ENCODE peak calls at places on chromosomes 13 and 19, in nine cellular contexts. K is RWPE1; H is uterus; M is amniotic stem cell; T is NCI-H774; R is adrenal gland; G is CD4-positive, alpha-beta T cell; W is AML-193; D is CD8-positive, alpha-beta memory T cell. S is an unnamed sample.

GRCh38 chr19:42216653-42217521 is 590 bp downstream of the DEDD2 start:
- DNase-seq in M (no peak), K (no peak), D (peak), W (no peak), T (peak), G (peak), R (peak), H (peak), S (peak)

GRCh38 chr13:60591348-60591747 is 194.3 kb downstream of the TDRD3 start:
- DNase-seq in G (no peak), T (no peak), M (no peak), K (peak), R (no peak), W (no peak), H (no peak), D (no peak), S (no peak)

GRCh38 chr13:77448689-77449088 is 86.8 kb upstream of the SCEL start:
- DNase-seq in G (no peak), T (no peak), W (no peak), M (no peak), K (no peak), H (no peak), D (no peak), R (peak), S (no peak)

GRCh38 chr19:48511321-48511731 is 309 bp downstream of the LMTK3 start:
- DNase-seq in K (no peak), G (peak), H (no peak), W (no peak), R (no peak), D (peak), M (no peak), T (no peak), S (no peak)

GRCh38 chr19:15324791-15325519 is 7.4 kb downstream of the BRD4 start:
- DNase-seq in D (no peak), W (no peak), H (no peak), K (no peak), R (peak), G (no peak), M (no peak), T (no peak), S (peak)

GRCh38 chr19:48683349-48683748 is 10.5 kb upstream of the NTN5 start:
- DNase-seq in T (no peak), W (no peak), R (no peak), G (no peak), D (no peak), H (peak), K (no peak), M (no peak), S (peak)

GRCh38 chr13:113647351-113648217 is 10.4 kb downstream of the ATP4B start:
- DNase-seq in T (peak), M (no peak), R (peak), K (peak), G (no peak), D (peak), W (no peak), H (peak), S (no peak)

GRCh38 chr19:7522923-7523667 is 671 bp downstream of the MCOLN1 start:
- DNase-seq in K (peak), W (no peak), D (no peak), R (peak), H (no peak), M (no peak), G (no peak), T (no peak), S (no peak)

GRCh38 chr19:33430674-33431277 is 57.3 kb downstream of the CEBPG start:
- DNase-seq in M (peak), W (peak), K (peak), H (no peak), T (peak), R (peak), D (peak), G (peak), S (peak)

GRCh38 chr19:53874384-53874995 is 6.8 kb downstream of the MYADM start:
- DNase-seq in R (no peak), G (no peak), W (no peak), H (no peak), T (no peak), K (no peak), M (no peak), D (no peak), S (no peak)

GRCh38 chr13:82606008-82606407 is 1276.3 kb downstream of the SLITRK1 start:
- DNase-seq in T (no peak), R (no peak), D (no peak), W (no peak), H (no peak), M (no peak), G (no peak), K (no peak), S (no peak)

GRCh38 chr13:55534306-55534705 is 1606.4 kb upstream of the PRR20A start:
- DNase-seq in G (no peak), M (no peak), W (no peak), K (no peak), T (no peak), H (no peak), D (no peak), R (no peak), S (no peak)

GRCh38 chr13:45695198-45695730 is 6.9 kb upstream of the CBY2 start:
- DNase-seq in D (no peak), W (peak), M (no peak), R (no peak), H (no peak), G (no peak), K (no peak), T (no peak), S (no peak)

GRCh38 chr19:35224681-35225604 is 3.6 kb downstream of the FAM187B start:
- DNase-seq in K (no peak), R (peak), W (no peak), H (no peak), D (no peak), M (no peak), T (no peak), G (no peak), S (peak)

GRCh38 chr13:33971305-33971819 is 153.4 kb downstream of the RFC3 start:
- DNase-seq in M (no peak), H (no peak), W (no peak), T (no peak), D (no peak), R (no peak), K (no peak), G (no peak), S (no peak)

GRCh38 chr13:113641426-113641825 is 16.6 kb downstream of the ATP4B start:
- DNase-seq in H (no peak), G (no peak), T (no peak), R (peak), W (no peak), M (no peak), D (peak), K (no peak), S (no peak)

GRCh38 chr13:44306401-44307192 is 67.0 kb upstream of the SERP2 start:
- DNase-seq in R (peak), K (peak), M (peak), T (no peak), W (no peak), H (peak), D (no peak), G (no peak), S (no peak)

GRCh38 chr19:4831351-4832340 is at the start of gene TICAM1:
- DNase-seq in R (peak), W (no peak), D (peak), K (peak), H (peak), G (peak), T (peak), M (peak), S (peak)

GRCh38 chr19:1453525-1454371 is 3.8 kb downstream of the APC2 start:
- DNase-seq in T (peak), W (no peak), G (no peak), K (no peak), R (no peak), D (no peak), M (no peak), H (peak), S (no peak)